ENCODE peak calls at places on chromosomes 5 and 9, in six cellular contexts. F is colonic mucosa; Q is H9; A is right atrium auricular region; B is fibroblast of the aortic adventitia; K is CD8-positive, alpha-beta T cell. C is an unnamed sample.

GRCh38 chr9:136340356-136341041 is 13.2 kb downstream of the GPSM1 start:
- DNase-seq in K (no peak), B (no peak), A (no peak), Q (no peak), F (no peak), C (no peak)

GRCh38 chr9:110028281-110029075 is 179.5 kb downstream of the C9orf152 start:
- DNase-seq in Q (no peak), F (no peak), A (no peak), B (no peak), K (no peak), C (no peak)

GRCh38 chr9:38234479-38234878 is 158.0 kb upstream of the ALDH1B1 start:
- DNase-seq in F (no peak), Q (no peak), B (no peak), K (no peak), A (no peak), C (no peak)

GRCh38 chr9:108994695-108995094 is 18.6 kb downstream of the CTNNAL1 start:
- DNase-seq in F (no peak), A (peak), Q (no peak), B (peak), K (no peak), C (peak)

GRCh38 chr5:59173568-59173967 is 590.7 kb downstream of the RAB3C start:
- DNase-seq in B (no peak), A (no peak), K (no peak), Q (no peak), F (no peak), C (no peak)

GRCh38 chr5:132239776-132240175 is 12.1 kb upstream of the P4HA2 start:
- DNase-seq in Q (peak), K (no peak), F (no peak), B (no peak), A (no peak), C (peak)

GRCh38 chr5:151270599-151270998 is 17.6 kb downstream of the GM2A start:
- DNase-seq in F (no peak), B (no peak), Q (no peak), A (no peak), K (no peak), C (no peak)

GRCh38 chr9:115952667-115953316 is 200.8 kb upstream of the PAPPA start:
- DNase-seq in B (peak), F (no peak), Q (no peak), K (no peak), A (no peak), C (no peak)

GRCh38 chr9:98708933-98709911 is at the start of gene GABBR2:
- DNase-seq in A (no peak), F (no peak), Q (peak), K (no peak), B (no peak), C (no peak)

GRCh38 chr9:73118898-73119554 is 32.6 kb upstream of the ANXA1 start:
- DNase-seq in B (peak), Q (no peak), F (no peak), A (no peak), K (no peak), C (no peak)

GRCh38 chr9:37035472-37036236 is 1.6 kb upstream of the PAX5 start:
- DNase-seq in Q (peak), F (no peak), K (no peak), A (no peak), B (peak), C (no peak)

GRCh38 chr5:177600458-177601018 is 606 bp downstream of the B4GALT7 start:
- DNase-seq in A (no peak), Q (no peak), K (no peak), F (no peak), B (peak), C (no peak)

GRCh38 chr5:55072668-55073067 is 29.8 kb upstream of the GZMA start:
- DNase-seq in K (no peak), A (no peak), F (no peak), B (no peak), Q (no peak), C (no peak)

GRCh38 chr5:2430606-2431005 is 320.9 kb downstream of the IRX2 start:
- DNase-seq in F (no peak), A (no peak), Q (no peak), B (no peak), K (no peak), C (no peak)

GRCh38 chr5:139842321-139842720 is 46.7 kb downstream of the PSD2 start:
- DNase-seq in Q (no peak), K (no peak), F (no peak), A (no peak), B (no peak), C (peak)

GRCh38 chr9:126207256-126207655 is 119.4 kb upstream of the MVB12B start:
- DNase-seq in A (no peak), B (no peak), F (no peak), Q (no peak), K (no peak), C (no peak)

GRCh38 chr5:159906463-159906862 is 9.8 kb upstream of the ADRA1B start:
- DNase-seq in A (no peak), Q (no peak), B (no peak), K (no peak), F (no peak), C (no peak)

GRCh38 chr9:113428062-113428600 is 17.6 kb downstream of the C9orf43 start:
- DNase-seq in F (no peak), A (no peak), K (no peak), B (no peak), Q (no peak), C (no peak)

GRCh38 chr5:139847091-139847490 is 51.5 kb downstream of the PSD2 start:
- DNase-seq in F (no peak), B (no peak), A (no peak), Q (no peak), K (no peak), C (peak)

DNA sequence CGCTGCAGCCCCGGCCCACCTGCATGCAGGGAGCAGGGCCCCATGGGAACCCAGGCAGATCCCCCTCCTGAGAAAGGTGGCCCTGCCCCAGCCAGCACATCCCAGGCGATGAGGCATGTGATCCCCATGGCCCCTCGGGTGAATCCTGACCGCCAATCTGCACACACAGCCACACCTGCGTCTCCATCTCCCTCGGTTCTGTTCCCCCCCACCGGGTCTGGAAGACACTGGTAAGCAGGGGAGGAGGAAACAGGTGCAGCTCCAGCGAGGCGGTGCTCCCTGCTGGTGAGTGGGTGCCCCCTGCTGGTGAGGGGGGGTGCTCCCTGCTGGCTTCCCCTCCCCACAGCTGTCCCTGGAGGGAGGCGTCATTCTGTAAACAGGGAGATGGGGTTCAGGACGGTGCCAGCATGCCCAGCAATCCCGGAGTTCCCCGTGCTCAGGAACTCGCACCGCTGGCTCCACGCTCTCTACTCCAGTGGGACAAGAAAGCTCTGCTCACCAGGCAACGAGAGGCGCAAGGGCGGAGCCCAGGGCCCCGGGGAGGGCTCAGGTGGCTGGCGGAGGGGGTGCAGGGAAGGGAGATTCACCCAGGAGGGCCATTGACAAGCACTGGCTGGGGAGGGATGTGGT is 28.4 kb upstream of the SLC12A7 start:
- DNase-seq in B (peak), K (peak), A (no peak), F (peak), Q (peak), C (peak)
- TF ChIP-seq CTCF in B (peak), K (peak), A (peak), F (peak), Q (peak), C (peak)

GRCh38 chr9:78863531-78863930 is 566.6 kb downstream of the PSAT1 start:
- DNase-seq in Q (no peak), A (no peak), K (no peak), F (no peak), B (no peak), C (no peak)
- TF ChIP-seq CTCF in Q (no peak), A (no peak), K (no peak), F (no peak), B (no peak), C (no peak)

DNA sequence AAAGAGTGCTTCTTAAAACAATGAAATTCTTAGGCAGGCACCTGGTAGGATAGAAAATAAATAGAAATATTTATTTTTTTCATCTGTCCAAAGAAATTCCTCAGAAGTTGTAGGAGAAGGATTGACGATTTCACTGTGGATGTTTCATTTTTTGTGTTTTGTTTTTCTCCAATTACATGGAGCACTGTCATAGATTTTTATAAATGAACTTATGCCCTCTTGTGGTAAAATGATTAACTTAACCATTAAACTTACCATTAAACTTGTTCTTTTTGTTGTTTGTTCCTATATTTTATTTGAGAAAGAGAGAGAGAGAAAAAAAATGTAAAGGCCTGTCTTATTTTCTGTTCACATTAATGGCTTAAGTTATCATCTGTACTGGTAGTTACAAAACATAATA is 339.2 kb downstream of the PRR16 start:
- DNase-seq in A (no peak), K (no peak), B (peak), F (no peak), Q (no peak), C (no peak)
- TF ChIP-seq CTCF in A (peak), K (no peak), B (no peak), F (no peak), Q (peak), C (peak)

GRCh38 chr5:61333351-61334223 is 1.5 kb downstream of the ZSWIM6 start:
- DNase-seq in Q (no peak), K (no peak), A (no peak), B (peak), F (no peak), C (peak)

GRCh38 chr5:61331407-61332368 is at the start of gene ZSWIM6:
- DNase-seq in B (peak), Q (peak), A (peak), F (peak), K (peak), C (peak)

GRCh38 chr5:61332369-61332745 is 299 bp downstream of the ZSWIM6 start:
- DNase-seq in A (no peak), F (no peak), Q (no peak), B (no peak), K (no peak), C (no peak)

GRCh38 chr5:61332891-61333350 is 863 bp downstream of the ZSWIM6 start:
- DNase-seq in A (no peak), Q (peak), K (no peak), B (peak), F (peak), C (peak)

GRCh38 chr5:61334224-61335196 is 2.5 kb downstream of the ZSWIM6 start:
- DNase-seq in Q (no peak), A (no peak), K (no peak), B (peak), F (no peak), C (no peak)
- TF ChIP-seq CTCF in Q (no peak), A (no peak), K (no peak), B (no peak), F (no peak), C (no peak)

DNA sequence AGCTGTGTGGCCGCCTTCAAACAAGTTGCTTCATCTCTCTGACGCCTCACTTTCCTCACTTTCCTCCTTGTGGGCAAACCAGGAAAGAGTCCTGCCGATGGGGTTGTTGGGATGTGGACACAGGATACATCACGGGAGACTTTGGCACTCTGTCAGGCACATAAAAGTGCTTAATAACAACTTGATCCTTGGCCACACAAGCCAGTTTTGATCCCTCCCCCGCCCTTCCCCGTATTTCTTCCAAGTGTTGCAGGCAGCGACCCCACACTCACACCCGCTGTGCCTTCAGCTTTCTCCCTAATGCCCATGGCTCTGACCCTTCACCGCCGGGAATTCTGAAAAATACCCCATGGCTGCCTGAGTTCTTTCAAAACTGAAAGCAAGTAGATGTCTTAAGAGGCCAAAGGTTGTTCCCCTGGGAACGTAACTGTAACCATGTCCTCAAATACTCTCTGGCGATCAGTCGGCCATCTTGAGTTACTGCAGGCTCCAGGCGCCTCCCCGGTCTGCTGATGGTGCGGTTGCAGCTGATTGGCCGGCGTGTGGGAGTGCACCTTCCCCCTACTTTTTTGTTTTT is 59.8 kb downstream of the ARHGEF37 start:
- DNase-seq in A (no peak), F (peak), Q (no peak), K (no peak), B (peak), C (no peak)
- TF ChIP-seq CTCF in A (no peak), F (no peak), Q (no peak), K (no peak), B (no peak), C (no peak)

GRCh38 chr5:135990518-135991240 is 35.9 kb upstream of the LECT2 start:
- DNase-seq in A (no peak), Q (no peak), K (no peak), B (no peak), F (no peak), C (no peak)

GRCh38 chr5:135986891-135987401 is 32.2 kb upstream of the LECT2 start:
- DNase-seq in K (no peak), Q (no peak), A (no peak), F (no peak), B (peak), C (no peak)

GRCh38 chr5:135993248-135993893 is 35.4 kb upstream of the TGFBI start:
- DNase-seq in F (no peak), K (no peak), B (peak), Q (no peak), A (no peak), C (no peak)

GRCh38 chr5:135991381-135991907 is 36.7 kb upstream of the LECT2 start:
- DNase-seq in A (no peak), F (no peak), Q (no peak), B (no peak), K (no peak), C (no peak)

DNA sequence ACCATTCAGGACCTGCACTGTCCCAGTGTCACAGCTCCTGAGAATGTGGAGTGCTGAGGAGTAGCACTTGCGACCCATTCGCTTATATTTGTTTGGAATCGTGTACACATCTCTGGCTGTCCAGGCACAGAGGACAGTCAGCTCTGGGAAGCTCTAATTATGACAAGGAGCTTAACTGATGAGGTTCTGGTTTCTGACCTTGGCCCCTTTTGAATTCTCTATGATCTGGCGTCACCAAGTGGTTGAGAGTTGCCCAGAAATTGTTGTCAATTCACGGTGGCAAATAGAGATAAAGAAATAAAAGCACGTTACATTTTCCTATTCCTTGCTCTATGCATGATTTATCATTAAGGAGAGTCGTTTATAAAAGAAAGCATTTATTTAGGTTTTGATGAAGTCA is 34.9 kb upstream of the LECT2 start:
- DNase-seq in K (no peak), Q (no peak), B (no peak), F (no peak), A (no peak), C (no peak)
- TF ChIP-seq CTCF in K (no peak), Q (no peak), B (no peak), F (no peak), A (no peak), C (no peak)